ENCODE peak calls at places on chromosomes 11 and 22, in four cellular contexts. N, Y, H and Q are unnamed samples.

GRCh38 chr22:48316245-48316875 is 1511.3 kb downstream of the BRD1 start:
- DNase-seq in H (no peak), N (no peak), Y (no peak), Q (no peak)

GRCh38 chr22:43230571-43230970 is 43.6 kb upstream of the TTLL12 start:
- DNase-seq in Y (no peak), H (no peak), N (no peak), Q (no peak)

GRCh38 chr22:28820885-28821284 is 20.5 kb upstream of the XBP1 start:
- DNase-seq in N (no peak), Y (no peak), H (no peak), Q (no peak)

GRCh38 chr11:7077101-7077500 is 11.7 kb upstream of the RBMXL2 start:
- DNase-seq in N (no peak), Y (no peak), H (no peak), Q (no peak)

GRCh38 chr11:36540998-36541397 is 26.8 kb upstream of the RAG1 start:
- DNase-seq in Y (peak), H (peak), N (peak), Q (no peak)

GRCh38 chr11:2579315-2580060 is 120.3 kb downstream of the KCNQ1OT1 start:
- DNase-seq in Y (no peak), N (no peak), H (no peak), Q (no peak)

GRCh38 chr11:78768947-78769346 is 194.3 kb upstream of the NARS2 start:
- DNase-seq in N (no peak), H (no peak), Y (no peak), Q (no peak)

GRCh38 chr11:62498492-62499286 is 47.9 kb downstream of the AHNAK start:
- DNase-seq in Y (no peak), H (no peak), N (no peak), Q (no peak)

GRCh38 chr11:34757026-34757451 is 136.1 kb downstream of the EHF start:
- DNase-seq in N (peak), H (no peak), Y (no peak), Q (no peak)

GRCh38 chr11:65713212-65713969 is 1.3 kb downstream of the KAT5 start:
- DNase-seq in H (no peak), Y (no peak), N (no peak), Q (no peak)

GRCh38 chr11:68256331-68256741 is 15.4 kb downstream of the C11orf24 start:
- DNase-seq in H (peak), Y (no peak), N (no peak), Q (no peak)

GRCh38 chr22:31284756-31285155 is 7.5 kb downstream of the PIK3IP1 start:
- DNase-seq in N (no peak), H (no peak), Y (no peak), Q (no peak)

GRCh38 chr22:42856865-42857704 is at the start of gene ARFGAP3:
- DNase-seq in H (peak), Y (peak), N (peak), Q (peak)

GRCh38 chr11:123137496-123138270 is 57.4 kb downstream of the CLMP start:
- DNase-seq in H (peak), N (peak), Y (peak), Q (peak)

GRCh38 chr22:46638601-46639431 is 18.6 kb downstream of the GRAMD4 start:
- DNase-seq in H (peak), Y (no peak), N (no peak), Q (no peak)

GRCh38 chr22:27329966-27330645 is 471.4 kb downstream of the MN1 start:
- DNase-seq in Y (no peak), N (no peak), H (no peak), Q (peak)

GRCh38 chr22:49487950-49488349 is 339.7 kb downstream of the BRD1 start:
- DNase-seq in Y (no peak), N (no peak), H (no peak), Q (peak)

GRCh38 chr22:26416670-26417270 is 12.3 kb upstream of the ASPHD2 start:
- DNase-seq in Y (no peak), H (peak), N (no peak), Q (no peak)

GRCh38 chr11:109680127-109680526 is 258.1 kb downstream of the C11orf87 start:
- DNase-seq in Y (no peak), H (peak), N (no peak), Q (no peak)

GRCh38 chr11:64735860-64736259 is 8.1 kb downstream of the RASGRP2 start:
- DNase-seq in H (no peak), Y (no peak), N (no peak), Q (no peak)

GRCh38 chr11:11389238-11389637 is 36.2 kb upstream of the CSNK2A3 start:
- DNase-seq in N (peak), Y (no peak), H (no peak), Q (no peak)

GRCh38 chr11:13781153-13781552 is 112.7 kb downstream of the FAR1 start:
- DNase-seq in Y (no peak), H (no peak), N (no peak), Q (no peak)

GRCh38 chr22:25482091-25482760 is 82.2 kb upstream of the GRK3 start:
- DNase-seq in H (no peak), Y (no peak), N (no peak), Q (no peak)

GRCh38 chr22:47000256-47000655 is 237.8 kb downstream of the TBC1D22A start:
- DNase-seq in H (no peak), Y (peak), N (no peak), Q (no peak)

GRCh38 chr11:104934594-104934993 is 33.8 kb downstream of the CASP4 start:
- DNase-seq in Y (no peak), H (no peak), N (no peak), Q (no peak)

GRCh38 chr11:3434976-3435375 is 56.0 kb upstream of the ZNF195 start:
- DNase-seq in Y (no peak), N (no peak), H (no peak), Q (no peak)

GRCh38 chr11:116387623-116388022 is 385.2 kb downstream of the BUD13 start:
- DNase-seq in N (no peak), Y (no peak), H (no peak), Q (no peak)

GRCh38 chr22:19148417-19149046 is 1.6 kb downstream of the GSC2 start:
- DNase-seq in N (no peak), H (no peak), Y (no peak), Q (no peak)

GRCh38 chr22:40898850-40899357 is 37.0 kb upstream of the DNAJB7 start:
- DNase-seq in N (no peak), Y (peak), H (peak), Q (no peak)

GRCh38 chr11:56122073-56122472 is at the start of gene OR8H3:
- DNase-seq in Y (no peak), N (no peak), H (no peak), Q (no peak)

GRCh38 chr11:62535802-62536201 is 10.8 kb downstream of the AHNAK start:
- DNase-seq in Y (no peak), H (no peak), N (no peak), Q (no peak)

GRCh38 chr11:128284634-128285033 is 302.7 kb downstream of the ETS1 start:
- DNase-seq in N (no peak), Y (no peak), H (no peak), Q (no peak)

GRCh38 chr11:102762414-102762813 is 18.0 kb downstream of the MMP10 start:
- DNase-seq in H (peak), Y (no peak), N (no peak), Q (no peak)

GRCh38 chr11:62552931-62553838 is 6.6 kb upstream of the AHNAK start:
- DNase-seq in H (peak), N (peak), Y (no peak), Q (no peak)

GRCh38 chr22:33076368-33076767 is 18.2 kb upstream of the SYN3 start:
- DNase-seq in H (peak), N (no peak), Y (no peak), Q (no peak)

GRCh38 chr11:43268786-43269185 is 43.0 kb upstream of the API5 start:
- DNase-seq in Y (no peak), H (no peak), N (no peak), Q (no peak)
- TF ChIP-seq CTCF in Y (no peak), H (no peak), N (no peak), Q (no peak)

GRCh38 chr11:121864660-121865059 is 251.4 kb downstream of the BLID start:
- DNase-seq in N (no peak), Y (no peak), H (no peak), Q (no peak)

GRCh38 chr11:121873770-121874169 is 242.2 kb downstream of the BLID start:
- DNase-seq in N (no peak), H (no peak), Y (no peak), Q (no peak)

GRCh38 chr11:121869478-121869877 is 246.5 kb downstream of the BLID start:
- DNase-seq in Y (no peak), N (no peak), H (no peak), Q (no peak)

GRCh38 chr11:121866822-121867221 is 249.2 kb downstream of the BLID start:
- DNase-seq in Y (no peak), N (no peak), H (no peak), Q (no peak)

DNA sequence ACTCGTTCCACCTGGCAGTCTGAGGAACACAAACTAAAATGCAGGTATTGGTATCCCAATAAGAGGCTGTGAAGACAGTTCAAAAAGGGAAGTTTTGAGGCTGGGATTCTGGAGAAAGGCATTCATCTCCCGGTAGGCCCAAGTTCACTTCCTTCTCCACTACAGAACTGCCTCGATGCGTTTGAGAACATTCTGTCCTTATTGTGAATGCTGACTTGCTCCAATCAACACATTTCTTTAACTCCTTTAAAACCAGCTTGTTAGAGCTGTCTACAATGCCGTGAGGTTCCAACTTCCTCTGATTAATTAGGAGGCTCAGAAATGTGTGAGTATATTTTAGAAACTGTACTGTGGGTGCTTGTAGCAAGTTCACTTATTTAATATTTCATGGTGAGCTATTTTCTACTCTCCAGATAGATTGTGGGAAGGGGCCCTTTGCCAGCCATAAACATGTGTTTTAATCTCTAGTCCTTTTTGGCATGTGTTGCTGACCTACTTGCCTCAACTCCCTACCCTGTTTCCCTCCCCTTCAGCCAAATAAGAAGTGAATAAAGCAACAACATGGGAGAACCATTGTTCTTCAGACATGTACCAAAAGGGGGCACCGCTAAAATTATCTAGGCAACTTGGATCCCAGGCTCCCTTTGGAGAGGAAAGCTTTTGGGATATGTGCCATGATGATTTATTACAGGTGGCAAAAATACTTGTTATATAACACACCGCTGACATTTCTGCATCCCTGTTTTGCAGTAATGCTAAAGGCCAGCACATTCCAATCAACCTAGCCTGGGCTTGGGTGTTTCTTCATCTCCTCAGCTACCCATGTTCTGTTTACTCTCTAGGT is 245.6 kb downstream of the BLID start:
- DNase-seq in H (peak), Y (no peak), N (no peak), Q (no peak)
- TF ChIP-seq CTCF in H (peak), Y (no peak), N (no peak), Q (no peak)

GRCh38 chr11:133619973-133620372 is 87.7 kb upstream of the OPCML start:
- DNase-seq in Y (peak), H (no peak), N (no peak), Q (no peak)
- TF ChIP-seq CTCF in Y (no peak), H (no peak), N (no peak), Q (no peak)

GRCh38 chr11:20448838-20449237 is 61.3 kb downstream of the PRMT3 start:
- DNase-seq in Y (no peak), N (no peak), H (peak), Q (no peak)
- TF ChIP-seq CTCF in Y (no peak), N (no peak), H (no peak), Q (no peak)

GRCh38 chr11:75339685-75340409 is 11.6 kb downstream of the ARRB1 start:
- DNase-seq in Y (no peak), H (no peak), N (no peak), Q (no peak)
- TF ChIP-seq CTCF in Y (no peak), H (peak), N (no peak), Q (peak)

GRCh38 chr11:1414650-1415049 is 24.9 kb downstream of the BRSK2 start:
- DNase-seq in H (no peak), Y (no peak), N (no peak), Q (no peak)
- TF ChIP-seq CTCF in H (no peak), Y (no peak), N (no peak), Q (no peak)